ENCODE peak calls at places on chromosomes 2 and 18, in five cellular contexts. F, N, K, G and T are unnamed samples.

GRCh38 chr2:187618813-187619212 is 64.6 kb upstream of the TFPI start:
- DNase-seq in K (no peak), N (no peak), G (peak; percentile 64), F (no peak), T (no peak)

GRCh38 chr2:7043689-7044088 is 126.5 kb downstream of the RNF144A start:
- DNase-seq in F (no peak), K (no peak), N (no peak), G (no peak), T (no peak)

GRCh38 chr2:40332096-40332826 is 119.6 kb downstream of the SLC8A1 start:
- DNase-seq in K (peak; percentile 32), N (no peak), G (no peak), F (peak; percentile 5), T (no peak)

GRCh38 chr2:196551014-196551413 is 88.5 kb upstream of the CCDC150 start:
- DNase-seq in N (no peak), G (no peak), F (no peak), K (no peak), T (no peak)

GRCh38 chr2:5521462-5521861 is 170.7 kb upstream of the SOX11 start:
- DNase-seq in N (no peak), F (no peak), G (no peak), K (no peak), T (no peak)

GRCh38 chr18:46385124-46385523 is 271.9 kb downstream of the LOXHD1 start:
- DNase-seq in K (no peak), F (no peak), N (no peak), G (no peak), T (no peak)

GRCh38 chr2:160984426-160985077 is 175.7 kb upstream of the TANK start:
- DNase-seq in F (no peak), K (no peak), N (no peak), G (no peak), T (no peak)

GRCh38 chr2:42859006-42859552 is 66.7 kb upstream of the HAAO start:
- DNase-seq in K (no peak), N (peak; percentile 63), G (peak; percentile 78), F (peak; percentile 61), T (peak; percentile 13)

GRCh38 chr2:144426981-144427479 is 92.9 kb downstream of the ZEB2 start:
- DNase-seq in G (peak; percentile 63), F (no peak), N (no peak), K (no peak), T (no peak)

GRCh38 chr18:58230438-58231179 is 186.6 kb downstream of the NEDD4L start:
- DNase-seq in F (no peak), N (peak; percentile 52), K (no peak), G (peak; percentile 65), T (no peak)

GRCh38 chr2:173109253-173110188 is 33.9 kb downstream of the MAP3K20 start:
- DNase-seq in F (no peak), K (no peak), N (no peak), G (no peak), T (no peak)

GRCh38 chr2:29113891-29114321 is 1.3 kb upstream of the CLIP4 start:
- DNase-seq in F (peak; percentile 35), N (no peak), G (no peak), K (peak; percentile 80), T (peak; percentile 9)

GRCh38 chr2:132037527-132038178 is 124.1 kb downstream of the ANKRD30BL start:
- DNase-seq in G (peak; percentile 44), N (no peak), F (no peak), K (peak; percentile 38), T (no peak)

GRCh38 chr2:38146302-38146916 is 70.5 kb upstream of the CYP1B1 start:
- DNase-seq in G (peak; percentile 89), K (peak; percentile 59), F (peak; percentile 41), N (peak; percentile 57), T (no peak)

GRCh38 chr2:119947535-119947934 is 65.3 kb upstream of the EPB41L5 start:
- DNase-seq in K (no peak), F (no peak), G (no peak), N (no peak), T (no peak)

GRCh38 chr2:227717687-227718567 is at the start of gene SLC19A3:
- DNase-seq in F (peak; percentile 82), N (no peak), G (peak; percentile 86), K (peak; percentile 89), T (no peak)

GRCh38 chr2:213152065-213152794 is 818 bp upstream of the IKZF2 start:
- DNase-seq in N (no peak), K (peak; percentile 75), F (peak; percentile 35), G (peak; percentile 71), T (no peak)

GRCh38 chr2:134452042-134452733 is 198.3 kb downstream of the MGAT5 start:
- DNase-seq in K (no peak), N (no peak), F (no peak), G (no peak), T (no peak)

GRCh38 chr2:120703330-120703994 is 32.2 kb upstream of the GLI2 start:
- DNase-seq in N (no peak), G (no peak), F (no peak), K (no peak), T (no peak)

GRCh38 chr2:165874445-165875039 is 79.0 kb downstream of the TTC21B start:
- DNase-seq in F (peak; percentile 28), G (peak; percentile 82), N (peak; percentile 13), K (no peak), T (peak; percentile 35)

GRCh38 chr18:49563701-49564100 is 1.8 kb downstream of the LIPG start:
- DNase-seq in N (no peak), K (no peak), G (no peak), F (no peak), T (no peak)

GRCh38 chr18:30713299-30713698 is 329.2 kb downstream of the DSC3 start:
- DNase-seq in N (no peak), G (no peak), F (no peak), K (no peak), T (no peak)